ENCODE peak calls at places on chromosomes 3 and 15, in four cellular contexts. Y is adrenal gland, J is lower lobe of right lung, W is endodermal cell. R is an unnamed sample. For H3K4me1, the result is how much of the 10 kb centered on the place peaks cover.

GRCh38 chr3:18812316-18812715 is 336.0 kb upstream of the KCNH8 start:
- DNase-seq in J (no peak), W (no peak), Y (no peak), R (no peak)

GRCh38 chr15:80514071-80514780 is 110.0 kb downstream of the ARNT2 start:
- DNase-seq in W (no peak), Y (no peak), J (no peak), R (no peak)

GRCh38 chr15:71282086-71282485 is 166.8 kb downstream of the THSD4 start:
- DNase-seq in W (no peak), Y (no peak), J (no peak), R (no peak)

GRCh38 chr15:63944681-63944955 is 101.7 kb downstream of the DAPK2 start:
- DNase-seq in W (no peak), Y (no peak), J (no peak), R (no peak)

GRCh38 chr3:151268267-151269235 is 9.8 kb downstream of the P2RY14 start:
- DNase-seq in W (no peak), J (no peak), Y (no peak), R (no peak)

GRCh38 chr15:51232581-51232980 is 105.8 kb downstream of the CYP19A1 start:
- DNase-seq in W (no peak), J (no peak), Y (no peak), R (no peak)

GRCh38 chr15:57201578-57201977 is 174.7 kb upstream of the CGNL1 start:
- DNase-seq in Y (no peak), J (no peak), W (no peak), R (no peak)

GRCh38 chr3:9316881-9317341 is 45.9 kb upstream of the THUMPD3 start:
- DNase-seq in W (peak), J (no peak), Y (peak), R (no peak)

GRCh38 chr15:75037685-75038084 is 14.3 kb downstream of the PPCDC start:
- DNase-seq in W (no peak), J (no peak), Y (no peak), R (no peak)

GRCh38 chr15:92810418-92811138 is 89.5 kb upstream of the CHD2 start:
- DNase-seq in J (peak), W (peak), Y (peak), R (peak)

GRCh38 chr3:45010718-45011355 is 15.3 kb upstream of the CLEC3B start:
- DNase-seq in Y (no peak), J (no peak), W (no peak), R (no peak)

GRCh38 chr3:129838086-129838485 is 55.4 kb downstream of the TMCC1 start:
- DNase-seq in Y (no peak), W (peak), J (no peak), R (no peak)

GRCh38 chr3:14988988-14989394 is 41.6 kb downstream of the NR2C2 start:
- DNase-seq in Y (no peak), J (no peak), W (peak), R (no peak)

GRCh38 chr15:96851613-96852012 is 521.1 kb downstream of the NR2F2 start:
- DNase-seq in J (no peak), W (no peak), Y (peak), R (no peak)

GRCh38 chr3:8420613-8421012 is 81.0 kb upstream of the LMCD1 start:
- DNase-seq in J (no peak), Y (no peak), W (no peak), R (no peak)

GRCh38 chr3:159322322-159322939 is 520.6 kb downstream of the MFSD1 start:
- DNase-seq in Y (peak), W (peak), J (peak), R (peak)

GRCh38 chr15:33135355-33135781 is 59.1 kb downstream of the FMN1 start:
- DNase-seq in J (no peak), Y (no peak), W (no peak), R (no peak)

GRCh38 chr15:85527907-85528306 is 147.5 kb downstream of the AKAP13 start:
- DNase-seq in Y (no peak), W (no peak), J (no peak), R (no peak)

GRCh38 chr15:40968290-40969085 is 15.2 kb downstream of the CHAC1 start:
- DNase-seq in Y (no peak), W (peak), J (no peak), R (no peak)
- H3K4me1 ChIP-seq in Y (under half), W (under half), J (under half), R (under half)

DNA sequence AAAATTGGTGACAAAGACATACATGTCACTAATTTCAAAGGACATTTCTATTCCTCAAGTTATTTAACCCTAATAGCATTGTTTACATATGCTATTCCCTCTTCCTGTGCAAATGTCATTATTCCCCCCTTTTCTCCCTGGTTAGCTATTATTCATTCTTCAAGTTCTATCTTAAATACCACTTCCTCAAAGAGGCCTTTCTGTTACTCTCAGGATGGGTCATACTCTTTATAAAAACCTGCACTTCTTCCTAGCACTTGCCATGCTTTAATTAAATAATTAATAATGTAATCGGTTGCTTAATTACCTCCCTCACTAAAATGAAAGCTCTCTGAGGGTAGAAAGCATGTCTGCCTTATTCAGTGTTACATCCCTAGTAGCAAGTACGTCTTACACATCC is 88.5 kb downstream of the XRN1 start:
- DNase-seq in Y (no peak), W (no peak), J (no peak), R (no peak)
- TF ChIP-seq CTCF in Y (no peak), W (no peak), J (no peak), R (no peak)

GRCh38 chr3:152402698-152403456 is 134.1 kb downstream of the MBNL1 start:
- DNase-seq in Y (no peak), J (no peak), W (no peak), R (no peak)
- H3K4me3 ChIP-seq in Y (no peak), J (no peak), W (no peak), R (no peak)

GRCh38 chr3:195261925-195262324 is 9.0 kb downstream of the XXYLT1 start:
- DNase-seq in J (no peak), W (no peak), Y (no peak), R (no peak)
- H3K4me1 ChIP-seq in J (under half), W (under half), Y (under half), R (under half)

GRCh38 chr3:169573129-169573528 is 90.4 kb downstream of the MECOM start:
- DNase-seq in W (no peak), Y (no peak), J (no peak), R (no peak)
- TF ChIP-seq CTCF in W (peak), Y (no peak), J (no peak), R (peak)

GRCh38 chr3:30659270-30660127 is 53.1 kb downstream of the TGFBR2 start:
- DNase-seq in J (no peak), W (no peak), Y (no peak), R (no peak)
- H3K4me3 ChIP-seq in J (no peak), W (no peak), Y (no peak), R (no peak)

GRCh38 chr3:52314495-52314894 is 1.6 kb upstream of the DNAH1 start:
- DNase-seq in Y (no peak), J (no peak), W (no peak), R (no peak)

GRCh38 chr3:52317178-52317577 is 1.1 kb downstream of the DNAH1 start:
- DNase-seq in J (no peak), W (no peak), Y (no peak), R (no peak)

GRCh38 chr3:52315006-52315405 is 1.1 kb upstream of the DNAH1 start:
- DNase-seq in J (no peak), Y (no peak), W (no peak), R (no peak)

GRCh38 chr3:52317601-52318000 is 1.5 kb downstream of the DNAH1 start:
- DNase-seq in Y (peak), J (peak), W (peak), R (peak)

DNA sequence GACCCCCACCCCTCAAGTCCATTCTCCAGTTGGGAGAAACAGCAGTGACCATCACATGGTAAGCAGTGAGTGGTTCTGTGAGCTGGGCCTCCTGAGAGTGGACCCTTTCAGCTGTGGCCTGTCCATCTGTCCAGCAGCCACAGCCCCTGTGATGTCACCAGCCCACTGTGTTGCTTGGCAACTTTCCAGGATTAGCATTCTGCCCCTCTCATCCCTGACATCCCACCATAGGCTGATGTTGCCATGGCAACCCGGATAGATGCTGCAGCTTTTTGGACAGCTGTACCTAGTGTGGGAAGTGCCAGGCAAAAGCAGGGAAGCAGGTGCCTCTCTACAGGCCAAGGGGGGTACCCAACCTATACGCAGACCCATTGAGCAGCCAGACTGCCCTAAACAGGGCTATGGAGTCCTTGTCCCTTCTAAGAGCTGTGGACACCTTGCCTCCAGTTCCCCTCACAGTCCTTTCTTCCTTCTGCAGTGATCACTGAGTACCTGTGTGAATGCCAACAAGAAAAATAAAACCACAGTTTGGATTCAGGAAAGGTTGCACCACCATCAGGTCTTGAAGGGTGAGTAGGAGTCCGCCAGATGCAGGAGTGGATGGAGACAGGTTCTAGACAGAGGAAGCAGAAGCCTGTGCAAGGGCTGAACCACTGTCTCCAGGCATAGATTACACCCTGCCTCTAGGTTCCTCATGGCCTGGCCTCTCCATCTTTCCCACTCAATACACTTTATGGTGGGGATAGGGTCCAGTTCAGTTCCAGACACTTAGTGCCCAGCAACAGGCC is at the start of gene DNAH1:
- DNase-seq in W (no peak), J (no peak), Y (no peak), R (no peak)
- H3K4me1 ChIP-seq in W (under half), J (under half), Y (under half), R (under half)

GRCh38 chr15:72915843-72916242 is 132.3 kb upstream of the ADPGK start:
- DNase-seq in Y (no peak), J (no peak), W (no peak), R (no peak)

GRCh38 chr15:72911658-72912057 is 128.1 kb upstream of the ADPGK start:
- DNase-seq in Y (no peak), W (no peak), J (no peak), R (no peak)

GRCh38 chr15:72907733-72908132 is 124.2 kb upstream of the ADPGK start:
- DNase-seq in Y (peak), W (no peak), J (no peak), R (peak)

GRCh38 chr15:72916939-72917338 is 133.4 kb upstream of the ADPGK start:
- DNase-seq in Y (no peak), W (no peak), J (no peak), R (no peak)

DNA sequence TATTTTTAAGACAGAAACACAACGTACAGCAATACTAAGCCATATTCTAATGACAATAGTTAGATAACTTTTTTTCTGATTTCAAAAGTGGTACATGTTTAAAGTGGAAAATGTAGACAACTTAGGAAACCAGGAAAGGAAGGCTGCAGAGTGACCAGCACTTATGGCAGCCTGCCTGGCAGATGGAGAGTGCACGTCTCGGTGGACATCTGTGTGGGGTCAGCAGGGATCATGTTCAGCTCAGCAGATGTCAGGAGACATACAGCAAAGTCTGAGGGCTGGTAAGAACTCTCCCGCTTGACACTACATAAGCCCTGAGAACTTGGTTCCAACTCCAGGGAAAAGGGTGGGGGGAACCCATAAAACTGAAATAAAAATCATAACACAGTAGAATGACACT is 128.6 kb upstream of the ADPGK start:
- DNase-seq in W (no peak), J (no peak), Y (no peak), R (no peak)
- TF ChIP-seq CTCF in W (no peak), J (no peak), Y (no peak), R (no peak)

GRCh38 chr15:101439920-101440319 is 49.6 kb downstream of the PCSK6 start:
- DNase-seq in J (no peak), W (no peak), Y (peak), R (no peak)

GRCh38 chr15:101438482-101439284 is 50.8 kb downstream of the PCSK6 start:
- DNase-seq in W (no peak), J (no peak), Y (no peak), R (no peak)

GRCh38 chr15:101437618-101438481 is 51.7 kb downstream of the PCSK6 start:
- DNase-seq in W (no peak), Y (no peak), J (no peak), R (no peak)

GRCh38 chr15:101440846-101441590 is 48.5 kb downstream of the PCSK6 start:
- DNase-seq in Y (peak), W (peak), J (no peak), R (no peak)

GRCh38 chr15:101439285-101439919 is 50.1 kb downstream of the PCSK6 start:
- DNase-seq in J (no peak), W (no peak), Y (no peak), R (no peak)
- H3K4me3 ChIP-seq in J (no peak), W (no peak), Y (no peak), R (no peak)

R was measured in BE2C.